ENCODE peak calls at places on chromosomes 11 and 22, in five cellular contexts. X, N, C, E and U are unnamed samples.

GRCh38 chr11:4095509-4096230 is 1.1 kb downstream of the RRM1 start:
- DNase-seq in X (no peak), N (no peak), C (peak), E (no peak), U (no peak)

GRCh38 chr11:134124660-134125451 is 56.0 kb downstream of the JAM3 start:
- DNase-seq in X (peak), N (peak), C (peak), E (peak), U (peak)

GRCh38 chr11:118572914-118573550 is 823 bp downstream of the ARCN1 start:
- DNase-seq in X (no peak), N (no peak), C (no peak), E (no peak), U (no peak)

GRCh38 chr11:71198141-71198822 is 54.1 kb downstream of the SHANK2 start:
- DNase-seq in X (no peak), N (peak), C (no peak), E (peak), U (peak)

GRCh38 chr11:33802414-33802950 is 28.2 kb upstream of the FBXO3 start:
- DNase-seq in X (no peak), N (peak), C (no peak), E (no peak), U (no peak)

GRCh38 chr11:128548655-128549255 is 38.6 kb downstream of the ETS1 start:
- DNase-seq in X (peak), N (peak), C (peak), E (peak), U (no peak)

GRCh38 chr11:104968365-104968855 is at the start of gene CASP4:
- DNase-seq in X (no peak), N (no peak), C (peak), E (no peak), U (no peak)

GRCh38 chr22:20304646-20305045 is 15.2 kb downstream of the DGCR6L start:
- DNase-seq in X (peak), N (no peak), C (no peak), E (no peak), U (peak)

GRCh38 chr11:38971141-38971540 is 2373.1 kb upstream of the RAG2 start:
- DNase-seq in X (no peak), N (no peak), C (no peak), E (no peak), U (no peak)

GRCh38 chr11:115501895-115502589 is 2.2 kb downstream of the CADM1 start:
- DNase-seq in X (no peak), N (no peak), C (no peak), E (no peak), U (no peak)

GRCh38 chr11:79054636-79055035 is 386.2 kb downstream of the TENM4 start:
- DNase-seq in X (no peak), N (no peak), C (no peak), E (no peak), U (no peak)

GRCh38 chr11:78419327-78419726 is 1.7 kb upstream of the GAB2 start:
- DNase-seq in X (no peak), N (peak), C (no peak), E (no peak), U (no peak)

GRCh38 chr22:42808516-42808915 is 48.6 kb downstream of the ARFGAP3 start:
- DNase-seq in X (no peak), N (no peak), C (no peak), E (no peak), U (no peak)

GRCh38 chr11:9974375-9974774 is 310.5 kb downstream of the SWAP70 start:
- DNase-seq in X (no peak), N (no peak), C (no peak), E (no peak), U (no peak)

DNA sequence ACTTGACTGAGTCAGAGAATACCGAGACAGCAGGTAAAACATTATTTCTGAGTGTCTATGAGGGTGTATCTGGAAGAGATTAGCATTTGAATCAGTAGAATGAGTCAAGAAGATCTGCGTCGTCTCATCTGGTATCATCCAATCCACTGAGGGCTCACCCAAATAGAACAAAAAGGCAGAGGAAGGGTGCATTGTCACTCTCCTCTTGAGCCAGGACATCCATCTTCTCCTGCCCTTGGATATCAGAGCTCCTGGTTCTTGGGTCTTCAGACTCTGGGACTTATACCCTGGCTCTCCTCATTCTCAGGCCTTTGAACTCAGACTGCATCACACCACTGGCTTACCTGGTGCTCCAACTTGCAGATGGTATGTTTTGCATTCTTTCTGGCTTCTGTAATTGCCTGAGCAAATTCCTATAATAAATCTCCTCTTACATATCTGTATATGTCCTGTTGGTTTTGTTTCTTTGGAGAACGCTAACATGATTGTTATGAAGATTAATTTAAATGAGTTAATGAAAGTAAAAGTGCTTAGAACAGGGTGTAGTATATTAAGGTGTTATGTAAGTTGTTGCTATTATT is 49.3 kb downstream of the ME3 start:
- DNase-seq in X (no peak), N (no peak), C (no peak), E (no peak), U (no peak)
- TF ChIP-seq CTCF in X (no peak), N (no peak), C (no peak), E (no peak), U (no peak)

GRCh38 chr11:65571420-65571819 is 918 bp upstream of the FAM89B start:
- DNase-seq in X (no peak), N (no peak), C (no peak), E (peak), U (no peak)

GRCh38 chr11:65569164-65569972 is 909 bp upstream of the ZNRD2 start:
- DNase-seq in X (no peak), N (no peak), C (no peak), E (no peak), U (no peak)

GRCh38 chr11:65571940-65572339 is 398 bp upstream of the FAM89B start:
- DNase-seq in X (no peak), N (no peak), C (no peak), E (no peak), U (no peak)

GRCh38 chr11:65572356-65573043 is at the start of gene FAM89B:
- DNase-seq in X (peak), N (peak), C (peak), E (peak), U (no peak)

DNA sequence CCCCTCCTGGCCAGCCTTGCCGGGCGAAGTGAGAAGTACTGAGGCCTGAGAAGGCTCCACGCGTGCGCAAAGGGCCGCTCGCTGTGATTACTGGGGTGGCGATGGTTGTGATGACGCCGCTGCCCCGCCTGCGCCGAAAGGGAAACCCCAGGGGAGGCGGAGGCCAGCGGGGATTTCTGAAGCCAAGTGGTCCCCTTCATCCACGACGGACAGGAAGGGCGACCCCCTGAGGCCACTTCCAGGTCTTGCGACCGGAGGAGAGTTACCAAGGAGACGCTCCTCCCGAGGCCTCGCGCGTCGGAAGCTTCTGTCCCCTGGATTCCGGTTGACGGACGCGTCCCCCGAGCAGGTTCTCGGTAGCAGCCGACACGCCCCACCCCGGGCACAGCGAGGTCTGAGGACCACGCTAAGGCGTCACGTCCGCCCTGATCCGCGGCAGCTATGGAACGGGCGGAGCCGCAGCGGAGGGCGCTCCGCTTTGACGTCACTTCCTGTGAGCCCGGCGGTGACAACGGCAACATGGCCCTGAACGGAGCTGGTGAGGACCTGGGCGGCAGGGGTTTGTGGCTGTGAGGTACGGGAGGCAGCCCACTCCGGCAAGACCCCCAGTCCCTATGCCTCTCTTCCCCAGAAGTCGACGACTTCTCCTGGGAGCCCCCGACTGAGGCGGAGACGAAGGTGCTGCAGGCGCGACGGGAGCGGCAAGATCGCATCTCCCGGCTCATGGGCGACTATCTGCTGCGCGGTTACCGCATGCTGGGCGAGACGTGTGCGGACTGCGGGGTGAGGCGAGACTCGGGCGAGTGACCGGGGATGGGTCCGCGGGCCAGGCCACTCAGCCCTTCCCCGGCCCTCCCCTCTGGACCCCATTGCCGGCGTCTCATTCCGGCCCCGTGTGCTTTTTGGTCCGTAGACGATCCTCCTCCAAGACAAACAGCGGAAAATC is at the start of gene ZNRD2:
- DNase-seq in X (peak), N (peak), C (peak), E (peak), U (peak)
- TF ChIP-seq CTCF in X (peak), N (peak), C (peak), E (peak), U (peak)

DNA sequence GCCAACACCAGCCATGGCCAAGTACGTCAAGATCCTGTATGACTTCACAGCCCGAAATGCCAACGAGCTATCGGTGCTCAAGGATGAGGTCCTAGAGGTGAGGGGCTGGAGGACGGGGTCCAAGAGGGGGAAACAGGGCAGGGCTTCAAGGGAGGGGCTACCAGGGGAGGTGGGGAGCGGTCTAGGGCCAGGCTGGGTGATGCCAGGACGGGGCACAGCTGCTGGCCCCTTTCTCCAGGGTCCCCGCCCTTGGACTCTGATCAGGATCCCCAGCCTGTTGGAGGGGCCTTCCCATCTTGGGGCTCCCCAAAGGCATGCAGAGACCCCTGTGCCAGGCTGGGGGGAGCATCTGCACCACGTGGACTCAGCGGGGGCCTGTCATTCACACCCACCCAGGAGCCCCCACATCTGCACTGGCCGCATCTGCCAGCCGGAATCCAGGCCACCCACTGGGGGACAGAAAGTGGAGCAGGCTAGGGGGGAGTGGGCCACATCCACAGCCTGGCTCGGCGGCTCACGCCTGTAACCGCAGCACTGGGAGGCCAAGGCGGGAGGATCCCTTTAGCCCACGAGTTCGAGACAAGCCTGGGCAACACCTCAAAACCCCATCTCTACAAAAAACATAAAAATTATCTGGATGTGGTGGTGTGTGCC is 18.8 kb downstream of the EPS8L2 start:
- DNase-seq in X (peak), N (no peak), C (no peak), E (no peak), U (no peak)
- TF ChIP-seq CTCF in X (no peak), N (no peak), C (no peak), E (no peak), U (no peak)

GRCh38 chr11:914204-914603 is 3.6 kb upstream of the CHID1 start:
- DNase-seq in X (no peak), N (no peak), C (no peak), E (peak), U (no peak)
- TF ChIP-seq CTCF in X (no peak), N (no peak), C (no peak), E (no peak), U (no peak)

GRCh38 chr11:61701298-61701993 is 21.3 kb downstream of the DAGLA start:
- DNase-seq in X (no peak), N (peak), C (no peak), E (no peak), U (no peak)
- TF ChIP-seq CTCF in X (no peak), N (peak), C (no peak), E (no peak), U (peak)

GRCh38 chr11:131938321-131938751 is 567.9 kb downstream of the NTM start:
- DNase-seq in X (no peak), N (no peak), C (no peak), E (no peak), U (no peak)
- TF ChIP-seq CTCF in X (no peak), N (no peak), C (no peak), E (no peak), U (no peak)

GRCh38 chr11:121665211-121665838 is 212.6 kb upstream of the SORL1-AS1 start:
- DNase-seq in X (no peak), N (no peak), C (no peak), E (no peak), U (no peak)

GRCh38 chr11:121657191-121657590 is 204.4 kb upstream of the SORL1-AS1 start:
- DNase-seq in X (no peak), N (no peak), C (no peak), E (no peak), U (no peak)

GRCh38 chr11:121664144-121664543 is 211.4 kb upstream of the SORL1-AS1 start:
- DNase-seq in X (no peak), N (no peak), C (no peak), E (no peak), U (no peak)

GRCh38 chr11:121659811-121660210 is 207.0 kb upstream of the SORL1-AS1 start:
- DNase-seq in X (no peak), N (no peak), C (no peak), E (no peak), U (no peak)

GRCh38 chr11:121661796-121662508 is 209.2 kb upstream of the SORL1-AS1 start:
- DNase-seq in X (no peak), N (no peak), C (no peak), E (no peak), U (no peak)
- TF ChIP-seq CTCF in X (no peak), N (no peak), C (no peak), E (no peak), U (peak)

GRCh38 chr22:23282089-23282501 is 101.8 kb downstream of the BCR start:
- DNase-seq in X (no peak), N (peak), C (no peak), E (no peak), U (no peak)
- TF ChIP-seq CTCF in X (no peak), N (no peak), C (peak), E (no peak), U (peak)

DNA sequence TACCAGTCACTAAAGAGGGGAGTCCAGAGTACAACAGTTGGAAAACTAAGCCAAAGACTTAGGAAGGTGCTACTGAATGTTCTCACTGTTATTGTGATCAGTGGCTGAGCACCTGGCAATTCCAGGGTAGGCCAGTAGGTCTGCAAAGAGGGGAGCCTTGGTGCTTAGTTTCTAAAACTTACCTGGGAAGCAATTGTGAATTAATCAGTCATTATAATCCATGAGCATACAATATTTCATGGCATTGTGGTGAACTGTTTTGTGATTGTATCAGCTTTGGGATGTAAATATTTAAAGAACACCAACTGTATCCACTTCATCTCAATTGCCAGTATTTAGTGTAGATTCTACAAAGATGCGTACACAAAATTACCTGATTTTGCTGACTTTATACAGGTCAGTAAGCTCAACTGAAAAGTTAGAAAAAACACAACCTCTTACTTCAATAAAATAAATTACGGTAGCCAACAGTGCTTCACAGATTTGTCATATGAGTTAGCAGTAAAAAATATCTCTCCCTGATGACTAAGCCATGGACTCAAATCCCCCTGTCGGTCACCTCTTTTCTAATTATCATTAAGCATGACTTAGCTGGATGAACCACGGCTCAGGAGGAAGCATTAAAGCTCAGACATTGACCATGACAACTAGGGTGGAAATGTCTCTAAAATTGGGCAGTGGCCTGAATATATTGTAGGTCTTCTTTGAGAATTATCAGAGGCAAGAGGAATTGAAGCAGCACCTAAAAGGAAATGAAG is 30.8 kb upstream of the SORL1 start:
- DNase-seq in X (no peak), N (no peak), C (no peak), E (no peak), U (no peak)
- TF ChIP-seq CTCF in X (no peak), N (no peak), C (no peak), E (no peak), U (no peak)

GRCh38 chr11:132301900-132302299 is 931.5 kb downstream of the NTM start:
- DNase-seq in X (no peak), N (no peak), C (no peak), E (no peak), U (no peak)

GRCh38 chr11:132296946-132297610 is 926.7 kb downstream of the NTM start:
- DNase-seq in X (no peak), N (no peak), C (no peak), E (no peak), U (no peak)

GRCh38 chr11:132301465-132301864 is 931.0 kb downstream of the NTM start:
- DNase-seq in X (no peak), N (no peak), C (no peak), E (no peak), U (no peak)

GRCh38 chr11:132300283-132300682 is 929.9 kb downstream of the NTM start:
- DNase-seq in X (no peak), N (no peak), C (no peak), E (no peak), U (no peak)
- TF ChIP-seq CTCF in X (peak), N (no peak), C (no peak), E (no peak), U (peak)